ENCODE peak calls at places on chromosome 2, in eight cellular contexts. One of them, this sample, is unnamed.

GRCh38 chr2:96538487-96539214 is 2.1 kb downstream of the ARID5A start:
- DNase-seq in fibroblast of pulmonary artery: no peak
- DNase-seq in BJ: no peak
- DNase-seq in fibroblast of lung: peak
- DNase-seq in prostate gland: peak
- DNase-seq in thoracic aorta: peak
- DNase-seq in foreskin fibroblast: peak
- DNase-seq in GM12878: peak
- DNase-seq in this sample: peak

GRCh38 chr2:10864888-10865551 is 46.7 kb upstream of the KCNF1 start:
- DNase-seq in foreskin fibroblast: no peak
- DNase-seq in fibroblast of lung: no peak
- DNase-seq in prostate gland: no peak
- DNase-seq in thoracic aorta: no peak
- DNase-seq in fibroblast of pulmonary artery: no peak
- DNase-seq in GM12878: peak
- DNase-seq in BJ: no peak
- DNase-seq in this sample: no peak

GRCh38 chr2:107711941-107712340 is 114.8 kb upstream of the RGPD4 start:
- DNase-seq in BJ: no peak
- DNase-seq in fibroblast of pulmonary artery: no peak
- DNase-seq in fibroblast of lung: no peak
- DNase-seq in foreskin fibroblast: no peak
- DNase-seq in GM12878: no peak
- DNase-seq in prostate gland: no peak
- DNase-seq in thoracic aorta: no peak
- DNase-seq in this sample: no peak

GRCh38 chr2:19351914-19352697 is 6.3 kb downstream of the OSR1 start:
- DNase-seq in BJ: no peak
- DNase-seq in thoracic aorta: no peak
- DNase-seq in foreskin fibroblast: no peak
- DNase-seq in fibroblast of lung: no peak
- DNase-seq in fibroblast of pulmonary artery: no peak
- DNase-seq in GM12878: no peak
- DNase-seq in prostate gland: no peak
- DNase-seq in this sample: no peak

GRCh38 chr2:167069855-167070254 is 181.6 kb downstream of the XIRP2 start:
- DNase-seq in fibroblast of lung: peak
- DNase-seq in prostate gland: no peak
- DNase-seq in fibroblast of pulmonary artery: no peak
- DNase-seq in GM12878: no peak
- DNase-seq in BJ: no peak
- DNase-seq in thoracic aorta: no peak
- DNase-seq in foreskin fibroblast: no peak
- DNase-seq in this sample: no peak

GRCh38 chr2:173764094-173764493 is 201.1 kb downstream of the SP3 start:
- DNase-seq in fibroblast of pulmonary artery: no peak
- DNase-seq in BJ: no peak
- DNase-seq in thoracic aorta: no peak
- DNase-seq in prostate gland: no peak
- DNase-seq in fibroblast of lung: no peak
- DNase-seq in GM12878: no peak
- DNase-seq in foreskin fibroblast: no peak
- DNase-seq in this sample: no peak

GRCh38 chr2:95060446-95061118 is 35.1 kb downstream of the MAL start:
- DNase-seq in foreskin fibroblast: no peak
- DNase-seq in thoracic aorta: no peak
- DNase-seq in fibroblast of pulmonary artery: no peak
- DNase-seq in prostate gland: no peak
- DNase-seq in BJ: no peak
- DNase-seq in GM12878: no peak
- DNase-seq in fibroblast of lung: no peak
- DNase-seq in this sample: no peak

GRCh38 chr2:168573128-168573903 is 117.2 kb downstream of the CERS6 start:
- DNase-seq in fibroblast of lung: no peak
- DNase-seq in GM12878: no peak
- DNase-seq in thoracic aorta: no peak
- DNase-seq in BJ: no peak
- DNase-seq in prostate gland: no peak
- DNase-seq in fibroblast of pulmonary artery: peak
- DNase-seq in foreskin fibroblast: peak
- DNase-seq in this sample: peak

DNA sequence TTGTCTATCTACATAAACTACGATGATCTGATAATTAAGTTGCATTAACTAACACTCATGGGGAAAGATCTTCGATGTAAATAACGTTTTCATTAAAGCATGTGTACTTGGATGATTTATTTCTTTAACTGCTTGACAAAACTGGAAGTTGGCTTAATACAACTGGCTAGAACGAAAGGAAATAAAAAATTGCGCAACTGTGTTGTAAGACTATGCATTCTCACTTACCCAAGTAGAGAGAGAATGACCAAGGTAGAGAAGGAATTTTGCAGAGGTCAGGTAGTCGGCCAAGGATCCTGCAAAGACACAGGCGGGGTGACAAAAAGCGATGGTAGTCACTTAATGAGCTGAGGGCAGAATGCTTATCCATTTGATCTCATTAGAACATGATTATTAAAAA is 1.0 kb downstream of the SLC40A1 start:
- DNase-seq in fibroblast of pulmonary artery: peak
- DNase-seq in GM12878: no peak
- DNase-seq in BJ: no peak
- DNase-seq in prostate gland: peak
- DNase-seq in thoracic aorta: no peak
- DNase-seq in fibroblast of lung: no peak
- DNase-seq in foreskin fibroblast: peak
- DNase-seq in this sample: peak
- H3K4me3 ChIP-seq in fibroblast of pulmonary artery: peak
- H3K4me3 ChIP-seq in GM12878: no peak
- H3K4me3 ChIP-seq in BJ: no peak
- H3K4me3 ChIP-seq in prostate gland: peak
- H3K4me3 ChIP-seq in thoracic aorta: peak
- H3K4me3 ChIP-seq in fibroblast of lung: peak
- H3K4me3 ChIP-seq in foreskin fibroblast: no peak
- H3K4me3 ChIP-seq in this sample: no peak

DNA sequence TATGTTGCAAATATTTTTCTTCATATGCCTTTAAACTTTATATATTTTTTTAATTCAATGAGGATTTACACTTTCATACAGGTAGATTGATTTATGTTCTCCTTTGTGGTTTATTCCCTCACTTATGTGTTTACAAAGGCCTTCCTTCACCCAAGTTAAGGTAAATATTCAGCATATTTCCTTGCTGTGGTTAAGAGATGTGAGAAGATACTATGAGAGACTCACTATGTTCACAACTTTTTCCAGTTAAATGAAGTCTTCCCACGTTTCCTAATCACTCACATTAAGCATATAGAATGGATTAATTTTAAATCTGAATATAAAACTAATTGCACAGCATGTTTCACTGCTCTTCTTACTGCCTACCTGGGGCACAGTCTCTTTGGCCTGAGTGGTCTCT is 597 bp downstream of the PECR start:
- DNase-seq in GM12878: no peak
- DNase-seq in prostate gland: no peak
- DNase-seq in foreskin fibroblast: no peak
- DNase-seq in fibroblast of lung: no peak
- DNase-seq in fibroblast of pulmonary artery: no peak
- DNase-seq in BJ: no peak
- DNase-seq in thoracic aorta: no peak
- DNase-seq in this sample: no peak
- H3K4me3 ChIP-seq in GM12878: peak
- H3K4me3 ChIP-seq in prostate gland: peak
- H3K4me3 ChIP-seq in foreskin fibroblast: peak
- H3K4me3 ChIP-seq in fibroblast of lung: peak
- H3K4me3 ChIP-seq in fibroblast of pulmonary artery: peak
- H3K4me3 ChIP-seq in BJ: peak
- H3K4me3 ChIP-seq in thoracic aorta: peak
- H3K4me3 ChIP-seq in this sample: peak

GRCh38 chr2:237291138-237291792 is 122.7 kb downstream of the COL6A3 start:
- DNase-seq in fibroblast of lung: peak
- DNase-seq in thoracic aorta: peak
- DNase-seq in foreskin fibroblast: peak
- DNase-seq in prostate gland: peak
- DNase-seq in GM12878: no peak
- DNase-seq in BJ: peak
- DNase-seq in fibroblast of pulmonary artery: peak
- DNase-seq in this sample: peak
- H3K4me3 ChIP-seq in fibroblast of lung: no peak
- H3K4me3 ChIP-seq in thoracic aorta: peak
- H3K4me3 ChIP-seq in foreskin fibroblast: no peak
- H3K4me3 ChIP-seq in prostate gland: no peak
- H3K4me3 ChIP-seq in GM12878: no peak
- H3K4me3 ChIP-seq in BJ: no peak
- H3K4me3 ChIP-seq in fibroblast of pulmonary artery: peak
- H3K4me3 ChIP-seq in this sample: peak

DNA sequence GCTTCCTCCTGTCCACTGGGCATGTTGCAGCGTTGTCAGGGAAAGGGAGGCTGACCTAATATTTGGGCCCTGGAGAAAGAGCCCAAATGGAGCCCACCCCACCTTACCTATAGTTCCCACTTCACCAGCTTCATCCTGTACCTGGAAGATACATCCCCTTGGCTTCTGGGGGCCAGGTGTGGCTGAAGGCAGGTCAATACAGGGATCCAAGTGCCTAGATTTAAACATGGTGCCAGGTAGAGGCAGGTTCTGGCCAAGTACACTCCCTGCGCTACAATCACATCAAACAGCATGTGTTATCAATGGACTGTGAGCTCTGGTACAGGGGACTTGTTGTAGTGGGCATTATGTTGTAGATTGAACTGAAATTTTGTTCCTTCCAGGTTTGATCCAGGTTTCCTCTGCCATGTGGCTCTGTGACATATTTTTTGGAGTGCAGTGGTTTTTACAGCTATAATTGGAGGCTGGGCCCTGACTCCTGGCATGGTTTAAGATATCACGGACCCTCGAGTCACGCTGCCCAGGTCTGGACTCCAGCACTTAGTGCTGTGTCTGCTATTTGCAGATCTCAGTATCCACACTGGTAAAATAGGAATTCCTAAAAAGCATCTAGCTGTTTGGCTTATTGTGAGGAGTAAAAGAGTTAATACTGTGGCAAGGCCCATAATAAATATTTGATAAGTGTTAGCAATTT is 23.8 kb downstream of the MYCN start:
- DNase-seq in BJ: no peak
- DNase-seq in thoracic aorta: no peak
- DNase-seq in fibroblast of lung: no peak
- DNase-seq in GM12878: no peak
- DNase-seq in fibroblast of pulmonary artery: no peak
- DNase-seq in prostate gland: no peak
- DNase-seq in foreskin fibroblast: no peak
- DNase-seq in this sample: no peak
- H3K4me3 ChIP-seq in BJ: no peak
- H3K4me3 ChIP-seq in thoracic aorta: no peak
- H3K4me3 ChIP-seq in fibroblast of lung: no peak
- H3K4me3 ChIP-seq in GM12878: no peak
- H3K4me3 ChIP-seq in fibroblast of pulmonary artery: no peak
- H3K4me3 ChIP-seq in prostate gland: no peak
- H3K4me3 ChIP-seq in foreskin fibroblast: no peak
- H3K4me3 ChIP-seq in this sample: no peak

DNA sequence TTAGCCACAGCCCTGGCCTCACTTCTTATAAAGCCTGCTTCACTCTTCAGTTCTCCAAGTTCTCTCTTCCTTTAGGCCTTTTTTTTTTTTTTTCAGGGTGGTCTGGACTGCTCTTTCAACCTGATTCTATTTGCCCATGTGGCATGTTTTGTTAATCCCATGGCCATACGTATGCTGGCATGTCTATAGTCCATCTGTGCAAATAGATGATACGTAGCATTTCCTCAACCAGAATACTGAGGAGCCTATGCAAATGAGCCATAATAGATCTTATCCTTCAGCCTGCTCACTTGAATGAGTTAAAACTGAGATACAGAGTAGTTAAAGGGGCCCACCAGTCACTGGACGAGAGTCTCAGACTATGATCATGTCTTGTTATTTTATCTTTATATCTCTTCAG is 265.2 kb upstream of the CXCR4 start:
- DNase-seq in fibroblast of lung: no peak
- DNase-seq in foreskin fibroblast: no peak
- DNase-seq in BJ: no peak
- DNase-seq in prostate gland: no peak
- DNase-seq in GM12878: no peak
- DNase-seq in thoracic aorta: no peak
- DNase-seq in fibroblast of pulmonary artery: no peak
- DNase-seq in this sample: no peak
- H3K4me3 ChIP-seq in fibroblast of lung: no peak
- H3K4me3 ChIP-seq in foreskin fibroblast: no peak
- H3K4me3 ChIP-seq in BJ: no peak
- H3K4me3 ChIP-seq in prostate gland: no peak
- H3K4me3 ChIP-seq in GM12878: no peak
- H3K4me3 ChIP-seq in thoracic aorta: no peak
- H3K4me3 ChIP-seq in fibroblast of pulmonary artery: no peak
- H3K4me3 ChIP-seq in this sample: no peak

DNA sequence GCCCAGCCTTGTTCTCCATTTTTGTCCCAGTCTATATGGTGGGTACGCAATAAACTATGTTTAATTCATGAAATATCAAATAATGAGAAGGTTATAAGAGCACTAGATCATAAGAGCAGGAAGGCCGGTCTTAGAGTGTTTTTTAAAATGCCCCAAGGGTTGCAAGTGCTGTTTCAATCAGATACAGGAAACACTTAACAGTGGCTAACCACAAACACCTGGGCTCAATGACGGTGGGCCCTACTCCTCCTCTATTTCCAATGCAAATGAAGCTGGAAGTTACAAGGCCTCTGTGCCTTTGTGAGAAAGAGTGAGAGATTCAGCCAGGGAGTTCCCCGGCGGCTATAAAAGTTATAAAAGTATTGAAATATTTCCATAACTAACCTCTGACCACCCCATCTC is 18.9 kb upstream of the WDR33 start:
- DNase-seq in BJ: peak
- DNase-seq in fibroblast of pulmonary artery: no peak
- DNase-seq in GM12878: peak
- DNase-seq in thoracic aorta: no peak
- DNase-seq in fibroblast of lung: peak
- DNase-seq in foreskin fibroblast: no peak
- DNase-seq in prostate gland: no peak
- DNase-seq in this sample: no peak
- H3K4me3 ChIP-seq in BJ: no peak
- H3K4me3 ChIP-seq in fibroblast of pulmonary artery: no peak
- H3K4me3 ChIP-seq in GM12878: peak
- H3K4me3 ChIP-seq in thoracic aorta: no peak
- H3K4me3 ChIP-seq in fibroblast of lung: no peak
- H3K4me3 ChIP-seq in foreskin fibroblast: no peak
- H3K4me3 ChIP-seq in prostate gland: no peak
- H3K4me3 ChIP-seq in this sample: no peak

GRCh38 chr2:46320141-46320567 is 22.9 kb downstream of the EPAS1 start:
- DNase-seq in foreskin fibroblast: no peak
- DNase-seq in prostate gland: no peak
- DNase-seq in thoracic aorta: no peak
- DNase-seq in GM12878: no peak
- DNase-seq in fibroblast of pulmonary artery: no peak
- DNase-seq in BJ: no peak
- DNase-seq in fibroblast of lung: peak
- DNase-seq in this sample: peak
- H3K4me3 ChIP-seq in foreskin fibroblast: no peak
- H3K4me3 ChIP-seq in prostate gland: no peak
- H3K4me3 ChIP-seq in thoracic aorta: peak
- H3K4me3 ChIP-seq in GM12878: no peak
- H3K4me3 ChIP-seq in fibroblast of pulmonary artery: no peak
- H3K4me3 ChIP-seq in BJ: no peak
- H3K4me3 ChIP-seq in fibroblast of lung: peak
- H3K4me3 ChIP-seq in this sample: peak

GRCh38 chr2:135299656-135300244 is 231.3 kb downstream of the ZRANB3 start:
- DNase-seq in fibroblast of lung: peak
- DNase-seq in GM12878: peak
- DNase-seq in foreskin fibroblast: peak
- DNase-seq in thoracic aorta: no peak
- DNase-seq in fibroblast of pulmonary artery: peak
- DNase-seq in prostate gland: no peak
- DNase-seq in BJ: no peak
- DNase-seq in this sample: peak
- H3K4me3 ChIP-seq in fibroblast of lung: no peak
- H3K4me3 ChIP-seq in GM12878: no peak
- H3K4me3 ChIP-seq in foreskin fibroblast: no peak
- H3K4me3 ChIP-seq in thoracic aorta: no peak
- H3K4me3 ChIP-seq in fibroblast of pulmonary artery: no peak
- H3K4me3 ChIP-seq in prostate gland: no peak
- H3K4me3 ChIP-seq in BJ: no peak
- H3K4me3 ChIP-seq in this sample: no peak

This sample was measured in AG10803.